ENCODE peak calls at places on chromosome 19, in eight cellular contexts. X is left kidney, F is fibroblast of mammary gland, L is type B pancreatic cell, R is NCI-H1105 treated with DMSO at 0.1 percent for 48 hours, S is COR-L47, P is naive B cell, D is skeletal muscle cell. Y is an unnamed sample.

GRCh38 chr19:38284422-38284821 is 19.6 kb upstream of the C19orf33 start:
- DNase-seq in D (no peak), X (no peak), L (no peak), F (no peak), P (peak), R (no peak), S (no peak), Y (no peak)

GRCh38 chr19:31355330-31356289 is 6.4 kb upstream of the TSHZ3 start:
- DNase-seq in S (no peak), F (no peak), X (peak), R (no peak), P (no peak), L (no peak), D (no peak), Y (no peak)

GRCh38 chr19:37719111-37719926 is at the start of gene ZNF607:
- DNase-seq in R (peak), D (peak), F (peak), P (peak), S (peak), L (peak), X (peak), Y (peak)

GRCh38 chr19:46618670-46619231 is 6.1 kb downstream of the PTGIR start:
- DNase-seq in X (no peak), F (peak), L (no peak), D (no peak), S (peak), P (peak), R (peak), Y (no peak)

GRCh38 chr19:47005164-47005641 is 14.4 kb upstream of the NPAS1 start:
- DNase-seq in R (no peak), L (no peak), X (peak), D (no peak), F (no peak), S (no peak), P (no peak), Y (peak)

GRCh38 chr19:30406220-30406944 is 34.2 kb downstream of the ZNF536 start:
- DNase-seq in D (no peak), S (no peak), X (peak), P (no peak), R (no peak), F (no peak), L (no peak), Y (no peak)

GRCh38 chr19:49761625-49762311 is 1.3 kb downstream of the TSKS start:
- DNase-seq in F (peak), D (peak), X (peak), S (no peak), P (no peak), L (no peak), R (no peak), Y (no peak)

GRCh38 chr19:48418317-48419064 is 25.0 kb downstream of the GRIN2D start:
- DNase-seq in R (no peak), S (no peak), L (no peak), P (no peak), D (no peak), X (no peak), F (peak), Y (peak)

GRCh38 chr19:35118268-35119026 is 2.8 kb downstream of the FXYD3 start:
- DNase-seq in S (no peak), L (no peak), F (no peak), R (no peak), X (no peak), P (no peak), D (no peak), Y (no peak)

GRCh38 chr19:3420244-3420755 is 53.9 kb downstream of the NFIC start:
- DNase-seq in P (no peak), L (no peak), F (no peak), D (no peak), R (no peak), S (no peak), X (no peak), Y (peak)